ENCODE peak calls at places on chromosomes 3 and 15, in five cellular contexts. One of them, this sample, is unnamed.

GRCh38 chr15:84797801-84798200 is 19.4 kb upstream of the ALPK3 start:
- DNase-seq in Calu3: no peak
- DNase-seq in dorsolateral prefrontal cortex: no peak
- DNase-seq in RWPE1: no peak
- DNase-seq in endodermal cell: no peak
- DNase-seq in this sample: no peak

GRCh38 chr3:45583021-45583851 is 11.3 kb upstream of the LIMD1 start:
- DNase-seq in Calu3: no peak
- DNase-seq in endodermal cell: no peak
- DNase-seq in RWPE1: no peak
- DNase-seq in dorsolateral prefrontal cortex: peak
- DNase-seq in this sample: no peak

GRCh38 chr15:52162260-52162659 is 28.9 kb downstream of the GNB5 start:
- DNase-seq in Calu3: no peak
- DNase-seq in endodermal cell: no peak
- DNase-seq in dorsolateral prefrontal cortex: no peak
- DNase-seq in RWPE1: no peak
- DNase-seq in this sample: no peak

GRCh38 chr3:52520716-52521487 is 12.8 kb downstream of the NT5DC2 start:
- DNase-seq in RWPE1: no peak
- DNase-seq in endodermal cell: no peak
- DNase-seq in Calu3: no peak
- DNase-seq in dorsolateral prefrontal cortex: no peak
- DNase-seq in this sample: no peak

GRCh38 chr3:72820405-72820804 is 27.8 kb downstream of the SHQ1 start:
- DNase-seq in dorsolateral prefrontal cortex: no peak
- DNase-seq in endodermal cell: no peak
- DNase-seq in RWPE1: no peak
- DNase-seq in Calu3: no peak
- DNase-seq in this sample: no peak

GRCh38 chr15:28953573-28954195 is 67.9 kb downstream of the APBA2 start:
- DNase-seq in dorsolateral prefrontal cortex: no peak
- DNase-seq in RWPE1: no peak
- DNase-seq in endodermal cell: peak
- DNase-seq in Calu3: no peak
- DNase-seq in this sample: no peak

GRCh38 chr3:159724627-159725026 is 264.0 kb upstream of the IL12A start:
- DNase-seq in RWPE1: peak
- DNase-seq in endodermal cell: no peak
- DNase-seq in dorsolateral prefrontal cortex: no peak
- DNase-seq in Calu3: no peak
- DNase-seq in this sample: no peak

GRCh38 chr15:54816406-54816805 is 380.3 kb downstream of the RSL24D1 start:
- DNase-seq in dorsolateral prefrontal cortex: no peak
- DNase-seq in RWPE1: no peak
- DNase-seq in endodermal cell: no peak
- DNase-seq in Calu3: no peak
- DNase-seq in this sample: no peak

GRCh38 chr15:95284933-95285401 is 1045.5 kb upstream of the NR2F2 start:
- DNase-seq in endodermal cell: peak
- DNase-seq in Calu3: no peak
- DNase-seq in RWPE1: no peak
- DNase-seq in dorsolateral prefrontal cortex: no peak
- DNase-seq in this sample: no peak

GRCh38 chr3:12158387-12159226 is at the start of gene TIMP4:
- DNase-seq in endodermal cell: peak
- DNase-seq in dorsolateral prefrontal cortex: no peak
- DNase-seq in RWPE1: peak
- DNase-seq in Calu3: peak
- DNase-seq in this sample: no peak

GRCh38 chr3:152299243-152299976 is 30.7 kb downstream of the MBNL1 start:
- DNase-seq in dorsolateral prefrontal cortex: no peak
- DNase-seq in RWPE1: no peak
- DNase-seq in Calu3: no peak
- DNase-seq in endodermal cell: no peak
- DNase-seq in this sample: no peak

GRCh38 chr3:7484636-7485035 is 623.7 kb downstream of the GRM7 start:
- DNase-seq in endodermal cell: no peak
- DNase-seq in Calu3: no peak
- DNase-seq in dorsolateral prefrontal cortex: no peak
- DNase-seq in RWPE1: peak
- DNase-seq in this sample: no peak

GRCh38 chr3:196222876-196223595 is 6.7 kb downstream of the SLC51A start:
- DNase-seq in dorsolateral prefrontal cortex: no peak
- DNase-seq in Calu3: no peak
- DNase-seq in RWPE1: peak
- DNase-seq in endodermal cell: no peak
- DNase-seq in this sample: no peak

GRCh38 chr15:59116141-59116540 is 11.2 kb downstream of the CCNB2 start:
- DNase-seq in Calu3: no peak
- DNase-seq in RWPE1: no peak
- DNase-seq in endodermal cell: no peak
- DNase-seq in dorsolateral prefrontal cortex: no peak
- DNase-seq in this sample: no peak

GRCh38 chr3:58379351-58380073 is 46.8 kb downstream of the PXK start:
- DNase-seq in dorsolateral prefrontal cortex: no peak
- DNase-seq in Calu3: no peak
- DNase-seq in RWPE1: no peak
- DNase-seq in endodermal cell: no peak
- DNase-seq in this sample: no peak

GRCh38 chr3:108297636-108298035 is 1.3 kb downstream of the HHLA2 start:
- DNase-seq in Calu3: peak
- DNase-seq in dorsolateral prefrontal cortex: no peak
- DNase-seq in RWPE1: no peak
- DNase-seq in endodermal cell: no peak
- DNase-seq in this sample: no peak

GRCh38 chr3:3059637-3060036 is 50.5 kb downstream of the IL5RA start:
- DNase-seq in Calu3: no peak
- DNase-seq in RWPE1: no peak
- DNase-seq in endodermal cell: no peak
- DNase-seq in dorsolateral prefrontal cortex: no peak
- DNase-seq in this sample: no peak

GRCh38 chr3:177371903-177372302 is 174.6 kb upstream of the TBL1XR1 start:
- DNase-seq in endodermal cell: no peak
- DNase-seq in RWPE1: no peak
- DNase-seq in Calu3: no peak
- DNase-seq in dorsolateral prefrontal cortex: no peak
- DNase-seq in this sample: no peak

GRCh38 chr3:30682434-30683155 is 76.2 kb downstream of the TGFBR2 start:
- DNase-seq in dorsolateral prefrontal cortex: no peak
- DNase-seq in endodermal cell: no peak
- DNase-seq in RWPE1: no peak
- DNase-seq in Calu3: no peak
- DNase-seq in this sample: no peak

GRCh38 chr15:28892789-28893610 is 7.2 kb downstream of the APBA2 start:
- DNase-seq in RWPE1: no peak
- DNase-seq in endodermal cell: no peak
- DNase-seq in dorsolateral prefrontal cortex: no peak
- DNase-seq in Calu3: no peak
- DNase-seq in this sample: no peak

GRCh38 chr3:100047455-100048141 is 66.7 kb downstream of the FILIP1L start:
- DNase-seq in dorsolateral prefrontal cortex: no peak
- DNase-seq in Calu3: peak
- DNase-seq in RWPE1: peak
- DNase-seq in endodermal cell: no peak
- DNase-seq in this sample: no peak

GRCh38 chr15:68315495-68316007 is 38.0 kb downstream of the FEM1B start:
- DNase-seq in RWPE1: no peak
- DNase-seq in dorsolateral prefrontal cortex: no peak
- DNase-seq in endodermal cell: peak
- DNase-seq in Calu3: no peak
- DNase-seq in this sample: peak

GRCh38 chr15:70486451-70487379 is 276.6 kb downstream of the UACA start:
- DNase-seq in RWPE1: peak
- DNase-seq in dorsolateral prefrontal cortex: no peak
- DNase-seq in endodermal cell: no peak
- DNase-seq in Calu3: no peak
- DNase-seq in this sample: no peak

GRCh38 chr3:120448707-120449650 is 1.8 kb downstream of the FSTL1 start:
- DNase-seq in Calu3: no peak
- DNase-seq in dorsolateral prefrontal cortex: no peak
- DNase-seq in endodermal cell: peak
- DNase-seq in RWPE1: peak
- DNase-seq in this sample: no peak

GRCh38 chr15:78629716-78630065 is 8.9 kb upstream of the CHRNA3 start:
- DNase-seq in Calu3: no peak
- DNase-seq in endodermal cell: no peak
- DNase-seq in RWPE1: no peak
- DNase-seq in dorsolateral prefrontal cortex: no peak
- DNase-seq in this sample: no peak

GRCh38 chr15:92647467-92648163 is 8.0 kb downstream of the FAM174B start:
- DNase-seq in Calu3: no peak
- DNase-seq in dorsolateral prefrontal cortex: no peak
- DNase-seq in RWPE1: no peak
- DNase-seq in endodermal cell: peak
- DNase-seq in this sample: no peak

DNA sequence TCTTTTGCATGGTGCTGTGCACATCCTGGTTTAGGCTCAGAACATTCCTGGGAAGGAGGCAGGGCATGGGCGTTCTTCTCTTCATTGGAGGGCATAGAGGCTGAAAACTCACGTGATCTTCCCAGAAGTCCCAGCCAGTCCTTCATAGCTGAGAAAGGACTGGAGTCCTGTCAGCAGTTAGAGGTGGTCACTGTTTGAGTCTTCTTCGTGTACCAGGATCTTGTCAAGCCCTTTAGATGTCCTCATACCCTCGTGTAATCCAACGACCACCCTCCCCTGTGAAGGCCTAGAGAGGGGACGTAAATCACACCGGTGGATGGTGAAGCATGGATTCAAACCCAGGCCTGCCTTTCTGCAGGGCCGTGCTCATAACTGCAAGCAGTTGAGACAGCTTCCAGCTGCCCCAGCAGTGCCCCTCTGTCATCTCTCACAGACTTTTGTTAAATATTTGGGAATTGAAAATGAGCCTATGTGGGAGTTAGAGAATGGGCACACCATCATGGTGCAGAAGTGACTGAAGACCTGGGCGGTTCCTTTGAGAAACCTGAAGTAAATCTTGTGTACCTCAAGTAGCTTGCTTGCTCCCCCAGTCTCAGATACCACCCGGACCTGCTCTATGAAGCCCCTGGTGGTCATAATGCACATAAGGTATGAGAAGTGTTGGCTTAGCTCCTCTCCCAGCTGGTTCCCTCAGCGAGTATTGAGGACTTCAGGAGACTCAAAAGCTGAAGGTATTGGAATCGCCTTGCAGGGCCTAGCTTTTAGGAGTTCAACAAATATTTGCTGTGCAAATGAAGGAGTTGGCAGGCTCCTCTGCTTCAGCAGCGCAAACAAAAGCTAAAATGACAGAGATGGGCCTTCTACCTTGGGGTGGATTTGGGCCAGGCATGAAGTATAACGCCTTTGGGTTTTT is 1.4 kb downstream of the CMTM8 start:
- DNase-seq in RWPE1: peak
- DNase-seq in endodermal cell: peak
- DNase-seq in Calu3: peak
- DNase-seq in dorsolateral prefrontal cortex: no peak
- DNase-seq in this sample: peak
- TF ChIP-seq CTCF in RWPE1: peak
- TF ChIP-seq CTCF in endodermal cell: peak
- TF ChIP-seq CTCF in Calu3: peak
- TF ChIP-seq CTCF in dorsolateral prefrontal cortex: no peak
- TF ChIP-seq CTCF in this sample: peak

GRCh38 chr15:88258021-88258641 is 1.6 kb upstream of the NTRK3 start:
- DNase-seq in endodermal cell: peak
- DNase-seq in dorsolateral prefrontal cortex: peak
- DNase-seq in Calu3: no peak
- DNase-seq in RWPE1: no peak
- DNase-seq in this sample: no peak
- TF ChIP-seq CTCF in endodermal cell: peak
- TF ChIP-seq CTCF in dorsolateral prefrontal cortex: peak
- TF ChIP-seq CTCF in Calu3: no peak
- TF ChIP-seq CTCF in RWPE1: no peak
- TF ChIP-seq CTCF in this sample: peak

GRCh38 chr3:136250226-136250861 is at the start of gene PCCB:
- DNase-seq in RWPE1: peak
- DNase-seq in endodermal cell: peak
- DNase-seq in Calu3: peak
- DNase-seq in dorsolateral prefrontal cortex: peak
- DNase-seq in this sample: peak
- TF ChIP-seq CTCF in RWPE1: peak
- TF ChIP-seq CTCF in endodermal cell: peak
- TF ChIP-seq CTCF in Calu3: peak
- TF ChIP-seq CTCF in dorsolateral prefrontal cortex: peak
- TF ChIP-seq CTCF in this sample: peak

DNA sequence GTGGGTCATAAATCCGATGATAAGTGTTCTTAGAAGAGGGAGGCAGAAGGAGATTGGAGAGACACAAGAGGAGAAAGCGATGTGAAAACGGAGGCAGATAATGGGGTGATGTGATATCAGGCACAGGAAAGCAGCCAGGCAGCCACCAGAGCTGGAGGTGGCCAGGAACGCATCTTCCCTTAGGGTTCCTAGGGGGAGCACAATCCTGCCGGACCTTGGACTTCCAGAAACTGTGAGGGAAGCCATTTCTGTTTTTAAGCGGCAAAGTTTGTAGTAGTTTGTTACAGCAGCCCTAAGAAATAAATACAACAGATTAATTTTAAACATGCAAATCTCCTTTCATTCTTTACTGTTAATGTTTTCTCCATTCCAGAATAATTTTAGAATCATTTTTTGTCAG is 259.9 kb upstream of the TMC3 start:
- DNase-seq in endodermal cell: no peak
- DNase-seq in RWPE1: no peak
- DNase-seq in Calu3: no peak
- DNase-seq in dorsolateral prefrontal cortex: no peak
- DNase-seq in this sample: no peak
- TF ChIP-seq CTCF in endodermal cell: peak
- TF ChIP-seq CTCF in RWPE1: no peak
- TF ChIP-seq CTCF in Calu3: no peak
- TF ChIP-seq CTCF in dorsolateral prefrontal cortex: no peak
- TF ChIP-seq CTCF in this sample: no peak